ENCODE peak calls at places on chromosome 6, in ten cellular contexts. Z, D, C, B, K, X, P, I, A and N are unnamed samples.

GRCh38 chr6:1901556-1901955 is 291.8 kb downstream of the FOXC1 start:
- DNase-seq in Z (no peak), D (peak; percentile 38), C (peak; percentile 88), B (no peak), K (peak; percentile 73), X (no peak), P (peak; percentile 36), I (peak; percentile 90), A (no peak), N (no peak)

GRCh38 chr6:135014353-135014832 is 40.2 kb downstream of the HBS1L start:
- DNase-seq in Z (no peak), D (no peak), C (no peak), B (peak; percentile 91), K (no peak), X (peak; percentile 77), P (no peak), I (no peak), A (no peak), N (no peak)

GRCh38 chr6:86010915-86011786 is 368.5 kb upstream of the SYNCRIP start:
- DNase-seq in Z (no peak), D (no peak), C (no peak), B (no peak), K (no peak), X (no peak), P (no peak), I (no peak), A (no peak), N (no peak)

GRCh38 chr6:63154535-63154934 is 56.7 kb upstream of the FKBP1C start:
- DNase-seq in Z (no peak), D (no peak), C (no peak), B (no peak), K (no peak), X (no peak), P (no peak), I (no peak), A (no peak), N (no peak)

GRCh38 chr6:33160728-33161323 is 31.4 kb downstream of the COL11A2 start:
- DNase-seq in Z (peak; percentile 62), D (peak; percentile 89), C (peak; percentile 84), B (peak; percentile 26), K (peak; percentile 92), X (no peak), P (peak; percentile 89), I (peak; percentile 9), A (peak; percentile 52), N (no peak)

GRCh38 chr6:16725145-16725864 is 36.0 kb downstream of the ATXN1 start:
- DNase-seq in Z (no peak), D (peak; percentile 52), C (peak; percentile 88), B (no peak), K (peak; percentile 85), X (no peak), P (peak; percentile 87), I (peak; percentile 96), A (no peak), N (no peak)

GRCh38 chr6:4640139-4640538 is 136.1 kb upstream of the CDYL start:
- DNase-seq in Z (no peak), D (peak; percentile 70), C (peak; percentile 89), B (no peak), K (peak; percentile 58), X (no peak), P (peak; percentile 45), I (peak; percentile 19), A (no peak), N (no peak)

GRCh38 chr6:82741325-82741995 is 324.2 kb downstream of the UBE3D start:
- DNase-seq in Z (no peak), D (no peak), C (no peak), B (no peak), K (peak; percentile 68), X (no peak), P (no peak), I (peak; percentile 2), A (no peak), N (no peak)

GRCh38 chr6:143545976-143546547 is 34.5 kb upstream of the FUCA2 start:
- DNase-seq in Z (no peak), D (no peak), C (peak; percentile 59), B (peak; percentile 40), K (peak; percentile 48), X (no peak), P (peak; percentile 28), I (peak; percentile 9), A (no peak), N (no peak)

GRCh38 chr6:14559754-14560527 is 442.4 kb downstream of the CD83 start:
- DNase-seq in Z (no peak), D (peak; percentile 75), C (peak; percentile 27), B (no peak), K (peak; percentile 50), X (no peak), P (no peak), I (no peak), A (no peak), N (no peak)

GRCh38 chr6:142883011-142883410 is 62.0 kb downstream of the HIVEP2 start:
- DNase-seq in Z (no peak), D (no peak), C (peak; percentile 67), B (no peak), K (peak; percentile 83), X (no peak), P (no peak), I (no peak), A (no peak), N (no peak)

GRCh38 chr6:158041370-158041769 is 59.7 kb downstream of the SYNJ2 start:
- DNase-seq in Z (no peak), D (no peak), C (no peak), B (no peak), K (peak; percentile 53), X (no peak), P (no peak), I (peak; percentile 42), A (no peak), N (no peak)

GRCh38 chr6:31308050-31308844 is 36.4 kb upstream of the HLA-C start:
- DNase-seq in Z (peak; percentile 61), D (no peak), C (no peak), B (peak; percentile 67), K (peak; percentile 10), X (no peak), P (no peak), I (no peak), A (no peak), N (no peak)

DNA sequence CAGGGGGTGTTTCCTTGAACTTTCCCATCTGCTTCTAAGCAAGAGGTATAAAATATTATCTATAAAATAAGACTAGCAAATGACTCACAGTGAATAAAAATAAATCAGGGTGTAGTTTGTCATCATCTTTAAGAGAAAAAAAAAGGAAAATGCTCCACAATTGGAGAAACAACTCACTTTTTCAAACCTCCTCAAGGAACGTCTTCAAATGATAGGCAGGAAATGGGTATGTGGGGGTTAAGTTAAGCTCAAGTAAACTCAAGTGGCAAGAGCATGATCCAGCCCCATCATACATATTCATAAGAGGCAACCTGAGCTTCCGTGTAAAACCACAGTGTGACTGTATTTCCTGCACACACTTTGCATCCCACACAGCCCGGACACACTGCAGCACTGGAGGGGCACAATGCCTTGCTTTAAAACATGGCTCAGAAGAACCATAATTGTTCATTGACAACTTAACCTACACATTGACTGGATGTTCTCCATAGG is 58.5 kb upstream of the CEP85L start:
- DNase-seq in Z (peak; percentile 93), D (peak; percentile 75), C (peak; percentile 86), B (peak; percentile 85), K (peak; percentile 77), X (peak; percentile 85), P (no peak), I (peak; percentile 76), A (no peak), N (peak; percentile 60)
- H3K4me3 ChIP-seq in Z (peak overlapping the region; percentile 69), D (peak overlapping the region; percentile 66), C (peak overlapping the region; percentile 30), B (peak overlapping the region; percentile 55), K (peak overlapping the region; percentile 67), X (peak overlapping the region; percentile 81), P (peak overlapping the region; percentile 65), I (peak overlapping the region; percentile 75), A (no peak overlapping the region), N (peak overlapping the region; percentile 73)

GRCh38 chr6:138987299-138987642 is 782 bp downstream of the REPS1 start:
- DNase-seq in Z (no peak), D (no peak), C (no peak), B (no peak), K (no peak), X (no peak), P (no peak), I (no peak), A (no peak), N (no peak)
- H3K27ac ChIP-seq in Z (peak overlapping the region; percentile 21), D (peak overlapping the region; percentile 13), C (peak overlapping the region; percentile 39), B (no peak overlapping the region), K (peak overlapping the region; percentile 63), X (peak overlapping the region; percentile 86), P (peak overlapping the region; percentile 88), I (no peak overlapping the region), A (peak overlapping the region; percentile 72), N (no peak overlapping the region)

GRCh38 chr6:72620866-72621242 is 1.0 kb upstream of the KCNQ5 start:
- DNase-seq in Z (peak; percentile 63), D (no peak), C (no peak), B (no peak), K (no peak), X (no peak), P (no peak), I (peak; percentile 7), A (no peak), N (no peak)

GRCh38 chr6:72623808-72624207 is 1.9 kb downstream of the KCNQ5 start:
- DNase-seq in Z (peak; percentile 73), D (no peak), C (no peak), B (no peak), K (peak; percentile 40), X (no peak), P (no peak), I (peak; percentile 5), A (no peak), N (no peak)

GRCh38 chr6:72619883-72620696 is 1.8 kb upstream of the KCNQ5 start:
- DNase-seq in Z (peak; percentile 71), D (no peak), C (peak; percentile 45), B (peak; percentile 48), K (peak; percentile 80), X (peak; percentile 65), P (no peak), I (peak; percentile 49), A (no peak), N (no peak)

GRCh38 chr6:72621243-72622093 is at the start of gene KCNQ5:
- DNase-seq in Z (peak; percentile 84), D (no peak), C (no peak), B (no peak), K (peak; percentile 67), X (no peak), P (no peak), I (peak; percentile 28), A (no peak), N (no peak)

DNA sequence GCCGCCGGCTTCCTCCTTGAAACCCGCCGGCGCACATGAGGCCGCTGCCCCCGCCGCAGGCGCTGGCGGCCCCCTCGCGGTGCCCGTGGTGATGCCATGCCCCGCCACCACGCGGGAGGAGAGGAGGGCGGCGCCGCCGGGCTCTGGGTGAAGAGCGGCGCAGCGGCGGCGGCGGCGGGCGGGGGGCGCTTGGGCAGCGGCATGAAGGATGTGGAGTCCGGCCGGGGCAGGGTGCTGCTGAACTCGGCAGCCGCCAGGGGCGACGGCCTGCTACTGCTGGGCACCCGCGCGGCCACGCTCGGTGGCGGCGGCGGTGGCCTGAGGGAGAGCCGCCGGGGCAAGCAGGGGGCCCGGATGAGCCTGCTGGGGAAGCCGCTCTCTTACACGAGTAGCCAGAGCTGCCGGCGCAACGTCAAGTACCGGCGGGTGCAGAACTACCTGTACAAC is 253 bp downstream of the KCNQ5 start:
- DNase-seq in Z (peak; percentile 90), D (no peak), C (peak; percentile 24), B (peak; percentile 73), K (peak; percentile 76), X (no peak), P (no peak), I (peak; percentile 43), A (no peak), N (no peak)
- H3K9ac ChIP-seq in Z (peak overlapping the region; percentile 99), D (no peak overlapping the region), C (peak overlapping the region; percentile 7), B (peak overlapping the region; percentile 90), K (peak overlapping the region; percentile 75), X (peak overlapping the region; percentile 87), P (peak overlapping the region; percentile 48), I (no peak overlapping the region), A (no peak overlapping the region), N (peak overlapping the region; percentile 82)

GRCh38 chr6:117265425-117266266 is at the start of gene VGLL2:
- DNase-seq in Z (no peak), D (no peak), C (peak; percentile 18), B (peak; percentile 23), K (peak; percentile 77), X (no peak), P (peak; percentile 31), I (peak; percentile 45), A (no peak), N (no peak)
- H3K4me3 ChIP-seq in Z (no peak within 1 kb of the TSS), D (no peak within 1 kb of the TSS), C (peak within 1 kb of the TSS; percentile 24), B (peak within 1 kb of the TSS; percentile 70), K (peak within 1 kb of the TSS; percentile 69), X (peak within 1 kb of the TSS; percentile 47), P (peak within 1 kb of the TSS; percentile 55), I (peak within 1 kb of the TSS; percentile 75), A (no peak within 1 kb of the TSS), N (peak within 1 kb of the TSS; percentile 67)